ENCODE peak calls at places on chromosomes 3 and 15, in five cellular contexts. M is naive thymus-derived CD4-positive, alpha-beta T cell; K is neural progenitor cell; U is heart left ventricle; S is mesenchymal stem cell. R is an unnamed sample. For H3K36me3, the result is how much of the 10 kb centered on the place peaks cover.

GRCh38 chr15:78306176-78306774 is 6.9 kb upstream of the SKIC8 start:
- DNase-seq in M (no peak), K (no peak), U (no peak), S (peak), R (no peak)

GRCh38 chr15:40252438-40253178 is 13.7 kb downstream of the PAK6 start:
- DNase-seq in S (no peak), M (no peak), K (peak), U (peak), R (peak)

GRCh38 chr3:72241525-72241924 is 456.6 kb upstream of the PROK2 start:
- DNase-seq in K (no peak), U (no peak), S (no peak), M (no peak), R (no peak)

GRCh38 chr3:183824761-183825379 is 507 bp downstream of the MAP6D1 start:
- DNase-seq in K (peak), M (no peak), U (no peak), S (peak), R (peak)

GRCh38 chr15:80265021-80265420 is 13.0 kb upstream of the CTXND1 start:
- DNase-seq in K (no peak), U (no peak), S (no peak), M (no peak), R (peak)

GRCh38 chr15:70853855-70854668 is at the start of gene LARP6:
- DNase-seq in M (no peak), U (peak), S (peak), K (peak), R (peak)

GRCh38 chr15:91866971-91867372 is 13.5 kb downstream of the SLCO3A1 start:
- DNase-seq in U (peak), S (peak), K (no peak), M (no peak), R (no peak)

GRCh38 chr3:197748597-197749314 is 927 bp upstream of the FYTTD1 start:
- DNase-seq in U (no peak), K (no peak), M (no peak), S (no peak), R (no peak)

GRCh38 chr3:149179225-149179624 is 42.4 kb downstream of the CP start:
- DNase-seq in K (no peak), M (no peak), S (peak), U (no peak), R (no peak)

GRCh38 chr3:105944721-105945120 is 75.9 kb upstream of the CBLB start:
- DNase-seq in S (peak), M (no peak), U (no peak), K (no peak), R (no peak)

GRCh38 chr3:133996251-133996661 is 33.5 kb downstream of the SLCO2A1 start:
- DNase-seq in K (peak), M (no peak), U (no peak), S (no peak), R (peak)

GRCh38 chr3:45453887-45454286 is 65.5 kb downstream of the LARS2 start:
- DNase-seq in U (no peak), S (no peak), K (no peak), M (no peak), R (no peak)

GRCh38 chr3:187490366-187490765 is 122.2 kb downstream of the RTP4 start:
- DNase-seq in M (no peak), U (no peak), S (peak), K (no peak), R (no peak)

GRCh38 chr3:8324727-8325126 is 176.9 kb upstream of the LMCD1 start:
- DNase-seq in U (peak), M (peak), K (peak), S (peak), R (peak)

GRCh38 chr3:12188328-12188648 is 29.6 kb upstream of the TIMP4 start:
- DNase-seq in M (no peak), S (no peak), U (no peak), K (no peak), R (no peak)

GRCh38 chr15:35979608-35980007 is 433.6 kb upstream of the DPH6 start:
- DNase-seq in K (peak), S (peak), U (no peak), M (no peak), R (no peak)

GRCh38 chr15:91238664-91239428 is 138.8 kb downstream of the SV2B start:
- DNase-seq in S (no peak), U (peak), K (peak), M (no peak), R (no peak)

GRCh38 chr3:94862703-94863102 is 799.8 kb downstream of the NSUN3 start:
- DNase-seq in M (no peak), K (peak), U (no peak), S (peak), R (peak)

GRCh38 chr3:179179979-179180758 is 32.0 kb downstream of the PIK3CA start:
- DNase-seq in U (no peak), S (peak), M (no peak), K (no peak), R (no peak)

GRCh38 chr3:126523745-126524428 is at the start of gene CHST13:
- DNase-seq in U (peak), S (peak), M (peak), K (peak), R (peak)

GRCh38 chr15:71683401-71684274 is 126.7 kb upstream of the NR2E3 start:
- DNase-seq in K (no peak), M (no peak), S (no peak), U (no peak), R (no peak)

GRCh38 chr15:70501849-70502248 is 261.5 kb downstream of the UACA start:
- DNase-seq in M (no peak), S (no peak), U (no peak), K (no peak), R (no peak)

GRCh38 chr3:188594137-188594536 is 440.2 kb downstream of the LPP start:
- DNase-seq in M (no peak), S (peak), K (peak), U (no peak), R (no peak)

GRCh38 chr3:49278548-49278947 is 1.5 kb upstream of the C3orf62 start:
- DNase-seq in U (no peak), M (no peak), S (no peak), K (no peak), R (no peak)

GRCh38 chr3:123571973-123572365 is 12.9 kb downstream of the HACD2 start:
- DNase-seq in M (no peak), K (no peak), U (no peak), S (no peak), R (no peak)
- H3K36me3 ChIP-seq in M (under half), K (under half), U (under half), S (under half), R (half or more)

GRCh38 chr3:152402698-152403456 is 134.1 kb downstream of the MBNL1 start:
- DNase-seq in S (peak), U (no peak), M (no peak), K (no peak), R (no peak)
- H3K27ac ChIP-seq in S (peak), U (peak), M (peak), K (no peak), R (no peak)

GRCh38 chr15:65156692-65157091 is 23.1 kb upstream of the PDCD7 start:
- DNase-seq in S (no peak), K (no peak), U (no peak), M (no peak), R (no peak)
- H3K36me3 ChIP-seq in S (half or more), K (under half), U (half or more), M (under half), R (half or more)

GRCh38 chr3:65587650-65588439 is 450.9 kb downstream of the MAGI1 start:
- DNase-seq in S (no peak), U (no peak), M (no peak), K (no peak), R (no peak)
- H3K27ac ChIP-seq in S (no peak), U (no peak), M (no peak), K (peak), R (no peak)

GRCh38 chr3:195397524-195397923 is 45.3 kb downstream of the ACAP2 start:
- DNase-seq in K (no peak), M (no peak), S (no peak), U (no peak), R (no peak)
- H3K36me3 ChIP-seq in K (under half), M (under half), S (under half), U (under half), R (under half)

GRCh38 chr3:151256761-151257160 is 21.6 kb downstream of the P2RY14 start:
- DNase-seq in M (no peak), S (no peak), K (no peak), U (no peak), R (no peak)

GRCh38 chr3:151265166-151265565 is 13.2 kb downstream of the P2RY14 start:
- DNase-seq in M (no peak), K (no peak), S (no peak), U (no peak), R (no peak)

GRCh38 chr3:151263126-151263525 is 15.2 kb downstream of the P2RY14 start:
- DNase-seq in S (no peak), U (no peak), M (no peak), K (no peak), R (no peak)

GRCh38 chr3:151264611-151265010 is 13.7 kb downstream of the P2RY14 start:
- DNase-seq in S (no peak), M (no peak), U (no peak), K (no peak), R (no peak)

DNA sequence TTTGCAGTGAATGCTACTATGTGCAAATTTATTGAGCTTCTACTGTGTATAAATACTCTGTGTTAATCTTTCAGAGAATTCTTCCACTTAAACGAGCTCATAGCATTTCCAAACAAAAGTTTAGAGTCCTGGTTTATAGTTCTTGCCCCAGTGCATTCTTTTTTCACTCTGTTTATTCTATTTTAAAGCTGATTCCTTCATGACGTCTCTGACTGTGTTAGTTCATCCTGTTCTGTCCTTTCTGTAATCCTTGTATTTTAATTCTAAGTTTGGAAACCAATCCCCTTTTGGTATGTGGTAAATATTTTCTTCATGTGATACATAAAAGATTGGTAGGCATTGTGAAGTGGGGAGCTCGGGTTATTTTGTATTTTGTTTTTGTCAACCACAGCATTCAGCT is 18.7 kb downstream of the P2RY14 start:
- DNase-seq in U (no peak), S (peak), K (no peak), M (no peak), R (no peak)
- H3K27ac ChIP-seq in U (peak), S (no peak), K (no peak), M (no peak), R (no peak)

DNA sequence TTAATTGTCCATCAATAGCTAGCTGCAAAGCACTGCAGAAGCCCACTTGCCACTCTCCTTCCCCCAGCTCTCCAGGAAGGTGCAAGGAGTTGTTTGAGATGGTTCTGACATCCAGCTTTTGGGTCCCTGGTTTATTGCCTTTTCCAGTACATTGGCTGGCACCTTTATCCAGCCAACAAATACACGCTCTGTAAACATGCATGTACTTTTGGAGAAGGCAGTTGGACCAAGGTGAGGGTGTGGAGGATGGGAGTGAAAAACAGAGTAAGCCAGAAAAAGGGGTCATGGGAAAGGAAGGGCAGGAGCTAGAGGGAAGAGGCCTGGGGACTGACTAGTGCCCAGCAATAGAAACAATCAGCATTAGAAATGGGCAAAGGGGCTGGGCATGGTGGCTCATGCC is 102.7 kb downstream of the CGNL1 start:
- DNase-seq in S (no peak), U (no peak), M (no peak), K (no peak), R (no peak)
- H3K36me3 ChIP-seq in S (under half), U (under half), M (under half), K (under half), R (half or more)

GRCh38 chr15:92908369-92909057 is 8.4 kb downstream of the CHD2 start:
- DNase-seq in U (no peak), K (no peak), M (no peak), S (no peak), R (no peak)
- H3K27ac ChIP-seq in U (peak), K (peak), M (peak), S (peak), R (no peak)